ENCODE peak calls at places on chromosomes 1 and 21, in ten cellular contexts. P, J, S, Y, A, H, K, O, U and F are unnamed samples.

GRCh38 chr1:193709607-193710006 is 523.2 kb upstream of the B3GALT2 start:
- DNase-seq in P (no peak), J (no peak), S (no peak), Y (no peak), A (no peak), H (no peak), K (no peak), O (no peak), U (no peak), F (no peak)

GRCh38 chr1:218939095-218939494 is 234.6 kb upstream of the LYPLAL1 start:
- DNase-seq in P (no peak), J (peak), S (no peak), Y (no peak), A (peak), H (no peak), K (no peak), O (no peak), U (no peak), F (no peak)

GRCh38 chr1:201769966-201770365 is 59.0 kb upstream of the IPO9 start:
- DNase-seq in P (peak), J (peak), S (peak), Y (no peak), A (no peak), H (no peak), K (no peak), O (no peak), U (peak), F (no peak)

GRCh38 chr1:237084399-237085077 is 42.6 kb downstream of the RYR2 start:
- DNase-seq in P (no peak), J (no peak), S (no peak), Y (no peak), A (no peak), H (no peak), K (no peak), O (no peak), U (no peak), F (no peak)

GRCh38 chr21:45876381-45877159 is 105.0 kb upstream of the COL6A1 start:
- DNase-seq in P (no peak), J (peak), S (no peak), Y (no peak), A (no peak), H (no peak), K (no peak), O (no peak), U (peak), F (peak)

GRCh38 chr1:100070201-100070939 is 62.4 kb downstream of the SASS6 start:
- DNase-seq in P (no peak), J (no peak), S (no peak), Y (no peak), A (no peak), H (no peak), K (no peak), O (no peak), U (no peak), F (no peak)

GRCh38 chr1:109876617-109877319 is 33.9 kb upstream of the CSF1 start:
- DNase-seq in P (no peak), J (peak), S (no peak), Y (no peak), A (no peak), H (no peak), K (no peak), O (no peak), U (peak), F (no peak)

GRCh38 chr1:119662034-119662437 is 14.0 kb upstream of the ZNF697 start:
- DNase-seq in P (no peak), J (no peak), S (no peak), Y (peak), A (no peak), H (no peak), K (no peak), O (peak), U (no peak), F (no peak)

GRCh38 chr1:186286615-186287317 is 88.3 kb downstream of the TPR start:
- DNase-seq in P (no peak), J (peak), S (no peak), Y (no peak), A (no peak), H (no peak), K (no peak), O (no peak), U (peak), F (no peak)

GRCh38 chr1:232248276-232248803 is 381.6 kb downstream of the SIPA1L2 start:
- DNase-seq in P (no peak), J (no peak), S (no peak), Y (no peak), A (no peak), H (no peak), K (no peak), O (no peak), U (no peak), F (no peak)

GRCh38 chr1:208235983-208236761 is 8.0 kb downstream of the PLXNA2 start:
- DNase-seq in P (peak), J (peak), S (peak), Y (peak), A (no peak), H (no peak), K (no peak), O (no peak), U (peak), F (no peak)

GRCh38 chr1:41917835-41918449 is 780 bp downstream of the HIVEP3 start:
- DNase-seq in P (no peak), J (peak), S (no peak), Y (peak), A (no peak), H (peak), K (no peak), O (no peak), U (peak), F (peak)

GRCh38 chr1:43834280-43835140 is 99.1 kb upstream of the ARTN start:
- DNase-seq in P (peak), J (peak), S (no peak), Y (no peak), A (no peak), H (no peak), K (no peak), O (no peak), U (peak), F (no peak)

GRCh38 chr1:35660581-35661473 is 19.5 kb upstream of the PSMB2 start:
- DNase-seq in P (peak), J (peak), S (peak), Y (no peak), A (no peak), H (peak), K (peak), O (no peak), U (peak), F (peak)

GRCh38 chr1:153794671-153795324 is 19.6 kb downstream of the SLC27A3 start:
- DNase-seq in P (no peak), J (no peak), S (peak), Y (peak), A (no peak), H (no peak), K (no peak), O (no peak), U (no peak), F (no peak)

GRCh38 chr21:46237474-46237873 is 8.9 kb upstream of the LSS start:
- DNase-seq in P (no peak), J (peak), S (no peak), Y (no peak), A (no peak), H (no peak), K (no peak), O (no peak), U (no peak), F (no peak)

GRCh38 chr1:67434491-67434890 is 4.3 kb upstream of the SERBP1 start:
- DNase-seq in P (no peak), J (peak), S (no peak), Y (no peak), A (no peak), H (no peak), K (no peak), O (no peak), U (peak), F (no peak)

GRCh38 chr1:55612988-55613387 is 397.8 kb upstream of the USP24 start:
- DNase-seq in P (peak), J (no peak), S (no peak), Y (no peak), A (no peak), H (no peak), K (no peak), O (no peak), U (peak), F (no peak)

GRCh38 chr1:36471830-36472641 is 7.9 kb upstream of the MRPS15 start:
- DNase-seq in P (no peak), J (no peak), S (no peak), Y (no peak), A (no peak), H (no peak), K (no peak), O (no peak), U (no peak), F (no peak)

GRCh38 chr1:211630236-211631081 is 45.0 kb downstream of the NEK2 start:
- DNase-seq in P (no peak), J (no peak), S (no peak), Y (no peak), A (no peak), H (no peak), K (no peak), O (no peak), U (peak), F (no peak)

GRCh38 chr1:37085393-37085792 is 51.1 kb upstream of the GRIK3 start:
- DNase-seq in P (no peak), J (no peak), S (no peak), Y (no peak), A (peak), H (no peak), K (no peak), O (no peak), U (no peak), F (no peak)

GRCh38 chr1:37946703-37947360 is at the start of gene INPP5B:
- DNase-seq in P (peak), J (peak), S (peak), Y (peak), A (peak), H (no peak), K (peak), O (peak), U (peak), F (peak)

GRCh38 chr21:46096596-46096981 is 1.3 kb upstream of the COL6A2 start:
- DNase-seq in P (no peak), J (no peak), S (no peak), Y (no peak), A (no peak), H (no peak), K (no peak), O (no peak), U (no peak), F (no peak)

GRCh38 chr1:199002670-199003069 is 363.8 kb downstream of the PTPRC start:
- DNase-seq in P (peak), J (no peak), S (no peak), Y (no peak), A (no peak), H (no peak), K (no peak), O (no peak), U (no peak), F (no peak)

GRCh38 chr21:38027901-38028300 is 111.6 kb upstream of the KCNJ6 start:
- DNase-seq in P (no peak), J (peak), S (no peak), Y (no peak), A (peak), H (peak), K (no peak), O (no peak), U (peak), F (no peak)

GRCh38 chr1:53176452-53177344 is 19.9 kb upstream of the CPT2 start:
- DNase-seq in P (no peak), J (peak), S (no peak), Y (no peak), A (no peak), H (no peak), K (no peak), O (no peak), U (peak), F (no peak)

GRCh38 chr1:32332290-32333079 is 3.5 kb downstream of the MARCKSL1 start:
- DNase-seq in P (no peak), J (no peak), S (no peak), Y (peak), A (no peak), H (no peak), K (no peak), O (no peak), U (no peak), F (peak)

GRCh38 chr1:234617986-234618725 is 8.2 kb upstream of the IRF2BP2 start:
- DNase-seq in P (no peak), J (peak), S (no peak), Y (no peak), A (no peak), H (peak), K (no peak), O (no peak), U (peak), F (no peak)

GRCh38 chr1:39818482-39818881 is 29.8 kb upstream of the BMP8B start:
- DNase-seq in P (no peak), J (no peak), S (no peak), Y (peak), A (no peak), H (peak), K (no peak), O (no peak), U (no peak), F (no peak)

GRCh38 chr1:2349821-2350220 is 41.5 kb downstream of the MORN1 start:
- DNase-seq in P (no peak), J (no peak), S (no peak), Y (no peak), A (no peak), H (no peak), K (no peak), O (no peak), U (no peak), F (no peak)

GRCh38 chr1:98084188-98084587 is 163.4 kb upstream of the DPYD start:
- DNase-seq in P (no peak), J (peak), S (no peak), Y (no peak), A (no peak), H (no peak), K (no peak), O (no peak), U (no peak), F (no peak)

GRCh38 chr1:172697463-172698100 is 38.7 kb downstream of the FASLG start:
- DNase-seq in P (no peak), J (no peak), S (no peak), Y (no peak), A (no peak), H (no peak), K (no peak), O (no peak), U (no peak), F (no peak)

GRCh38 chr1:119466419-119466818 is 40.6 kb upstream of the HSD3B1 start:
- DNase-seq in P (no peak), J (no peak), S (no peak), Y (no peak), A (no peak), H (no peak), K (no peak), O (no peak), U (no peak), F (no peak)

GRCh38 chr1:231603598-231604275 is 22.9 kb upstream of the DISC1 start:
- DNase-seq in P (peak), J (peak), S (no peak), Y (peak), A (peak), H (peak), K (no peak), O (no peak), U (peak), F (no peak)

GRCh38 chr1:214823311-214824117 is 220.5 kb downstream of the CENPF start:
- DNase-seq in P (no peak), J (no peak), S (no peak), Y (no peak), A (no peak), H (no peak), K (no peak), O (no peak), U (no peak), F (no peak)
- TF ChIP-seq CTCF in P (no peak), J (no peak), S (no peak), Y (no peak), A (no peak), H (no peak), K (no peak), O (no peak), U (no peak), F (no peak)

GRCh38 chr1:77951328-77951727 is 27.5 kb downstream of the FUBP1 start:
- DNase-seq in P (no peak), J (no peak), S (no peak), Y (no peak), A (no peak), H (no peak), K (no peak), O (no peak), U (no peak), F (no peak)

GRCh38 chr1:77945345-77945744 is 33.5 kb downstream of the FUBP1 start:
- DNase-seq in P (no peak), J (no peak), S (no peak), Y (no peak), A (no peak), H (no peak), K (no peak), O (no peak), U (no peak), F (no peak)

GRCh38 chr1:77953907-77954306 is 25.0 kb downstream of the FUBP1 start:
- DNase-seq in P (no peak), J (no peak), S (no peak), Y (no peak), A (no peak), H (no peak), K (no peak), O (no peak), U (no peak), F (no peak)

GRCh38 chr1:77950873-77951272 is 28.0 kb downstream of the FUBP1 start:
- DNase-seq in P (no peak), J (no peak), S (no peak), Y (no peak), A (no peak), H (no peak), K (no peak), O (no peak), U (no peak), F (no peak)

GRCh38 chr1:77948841-77949424 is 29.9 kb downstream of the FUBP1 start:
- DNase-seq in P (peak), J (peak), S (no peak), Y (no peak), A (no peak), H (no peak), K (no peak), O (no peak), U (peak), F (no peak)
- TF ChIP-seq CTCF in P (peak), J (peak), S (no peak), Y (no peak), A (peak), H (no peak), K (peak), O (peak), U (peak), F (no peak)

GRCh38 chr1:229381234-229381633 is 38.4 kb upstream of the CCSAP start:
- DNase-seq in P (no peak), J (no peak), S (peak), Y (no peak), A (no peak), H (no peak), K (no peak), O (no peak), U (no peak), F (no peak)
- TF ChIP-seq CTCF in P (no peak), J (no peak), S (no peak), Y (no peak), A (no peak), H (no peak), K (no peak), O (no peak), U (no peak), F (no peak)

GRCh38 chr1:155001438-155001687 is 1.2 kb upstream of the ZBTB7B start:
- DNase-seq in P (no peak), J (no peak), S (no peak), Y (no peak), A (no peak), H (no peak), K (no peak), O (no peak), U (no peak), F (no peak)

GRCh38 chr1:154999651-155000474 is 2.7 kb upstream of the ZBTB7B start:
- DNase-seq in P (no peak), J (peak), S (peak), Y (peak), A (no peak), H (no peak), K (no peak), O (no peak), U (peak), F (no peak)

GRCh38 chr1:155001688-155002474 is 721 bp upstream of the ZBTB7B start:
- DNase-seq in P (peak), J (peak), S (peak), Y (peak), A (peak), H (peak), K (peak), O (peak), U (peak), F (peak)

GRCh38 chr1:155000475-155000724 is 2.2 kb upstream of the ZBTB7B start:
- DNase-seq in P (no peak), J (no peak), S (peak), Y (peak), A (peak), H (no peak), K (no peak), O (no peak), U (no peak), F (no peak)

GRCh38 chr1:155000725-155001437 is 1.7 kb upstream of the ZBTB7B start:
- DNase-seq in P (peak), J (peak), S (peak), Y (peak), A (peak), H (peak), K (peak), O (peak), U (peak), F (peak)
- TF ChIP-seq CTCF in P (no peak), J (peak), S (peak), Y (no peak), A (no peak), H (no peak), K (no peak), O (no peak), U (no peak), F (no peak)

GRCh38 chr1:6794164-6794563 is 8.9 kb downstream of the CAMTA1 start:
- DNase-seq in P (peak), J (peak), S (no peak), Y (no peak), A (peak), H (peak), K (peak), O (no peak), U (peak), F (no peak)
- TF ChIP-seq CTCF in P (no peak), J (peak), S (peak), Y (peak), A (peak), H (peak), K (peak), O (peak), U (peak), F (peak)

GRCh38 chr1:103267893-103268292 is 159.6 kb upstream of the COL11A1 start:
- DNase-seq in P (no peak), J (no peak), S (no peak), Y (no peak), A (no peak), H (no peak), K (no peak), O (no peak), U (no peak), F (no peak)
- TF ChIP-seq CTCF in P (no peak), J (peak), S (no peak), Y (no peak), A (no peak), H (no peak), K (peak), O (peak), U (no peak), F (no peak)

GRCh38 chr1:230308821-230309220 is 117.3 kb downstream of the PGBD5 start:
- DNase-seq in P (no peak), J (no peak), S (no peak), Y (no peak), A (no peak), H (no peak), K (no peak), O (no peak), U (no peak), F (no peak)

GRCh38 chr1:230306158-230306557 is 120.0 kb downstream of the PGBD5 start:
- DNase-seq in P (no peak), J (no peak), S (no peak), Y (no peak), A (no peak), H (no peak), K (no peak), O (no peak), U (no peak), F (no peak)

GRCh38 chr1:230309646-230310177 is 116.4 kb downstream of the PGBD5 start:
- DNase-seq in P (no peak), J (no peak), S (no peak), Y (no peak), A (no peak), H (no peak), K (no peak), O (no peak), U (no peak), F (no peak)

GRCh38 chr1:230308039-230308438 is 118.1 kb downstream of the PGBD5 start:
- DNase-seq in P (peak), J (peak), S (no peak), Y (peak), A (peak), H (peak), K (peak), O (no peak), U (peak), F (no peak)

DNA sequence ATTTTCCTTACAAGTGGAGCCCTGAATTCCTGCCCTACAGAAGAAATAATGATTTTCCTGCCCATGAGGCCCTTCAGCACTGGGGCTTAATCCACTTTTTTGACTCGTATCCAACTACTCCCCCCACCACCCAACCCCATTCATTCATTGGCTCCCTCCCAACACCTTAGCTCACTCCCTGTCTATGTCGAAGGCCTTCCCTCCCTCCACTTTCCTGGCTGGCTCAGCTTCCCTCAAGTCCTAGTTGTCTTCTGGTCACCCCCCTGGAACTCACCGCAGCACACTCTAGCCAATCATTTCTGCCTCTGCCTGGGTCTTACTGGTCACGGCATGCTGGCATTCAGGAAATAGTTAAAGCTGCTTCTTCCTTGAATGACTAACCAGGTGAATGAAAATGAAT is 118.9 kb downstream of the PGBD5 start:
- DNase-seq in P (no peak), J (no peak), S (no peak), Y (no peak), A (no peak), H (peak), K (no peak), O (no peak), U (no peak), F (no peak)
- TF ChIP-seq CTCF in P (no peak), J (no peak), S (no peak), Y (no peak), A (no peak), H (no peak), K (no peak), O (no peak), U (no peak), F (no peak)

GRCh38 chr1:62924983-62925790 is 141.3 kb downstream of the ATG4C start:
- DNase-seq in P (no peak), J (no peak), S (no peak), Y (no peak), A (no peak), H (no peak), K (no peak), O (no peak), U (no peak), F (no peak)

GRCh38 chr1:62926681-62927252 is 142.8 kb downstream of the ATG4C start:
- DNase-seq in P (no peak), J (no peak), S (no peak), Y (no peak), A (no peak), H (no peak), K (no peak), O (no peak), U (peak), F (no peak)
- TF ChIP-seq CTCF in P (no peak), J (peak), S (no peak), Y (no peak), A (no peak), H (no peak), K (no peak), O (no peak), U (no peak), F (no peak)